ENCODE peak calls at places on chromosomes 11 and 22, in nine cellular contexts. V, T, Z, M, I, N, A, P and Q are unnamed samples.
A peak's percentile ranks its signal among the peaks of the same experiment; 100 is the strongest.

GRCh38 chr11:3949132-3949531 is 93.7 kb downstream of the STIM1 start:
- DNase-seq in T (no peak), N (no peak), Z (no peak), V (no peak), P (peak; percentile 32), M (no peak), I (no peak), A (no peak), Q (peak; percentile 70)

GRCh38 chr22:44196241-44196640 is 15.5 kb downstream of the PARVG start:
- DNase-seq in I (no peak), P (no peak), M (no peak), V (no peak), N (no peak), T (no peak), Z (no peak), A (no peak), Q (no peak)

GRCh38 chr22:28582806-28583205 is 96.8 kb downstream of the TTC28 start:
- DNase-seq in Z (peak; percentile 93), V (peak; percentile 22), P (no peak), A (no peak), I (no peak), M (no peak), T (no peak), N (peak; percentile 73), Q (no peak)

GRCh38 chr11:102427068-102427467 is 25.5 kb downstream of the TMEM123 start:
- DNase-seq in V (peak; percentile 91), A (no peak), T (no peak), I (no peak), N (no peak), P (no peak), M (no peak), Z (no peak), Q (no peak)

GRCh38 chr22:22129387-22129786 is 115.2 kb upstream of the VPREB1 start:
- DNase-seq in T (no peak), V (no peak), A (no peak), N (no peak), P (no peak), Z (no peak), I (no peak), M (no peak), Q (no peak)

GRCh38 chr11:100748153-100748552 is 61.1 kb downstream of the ARHGAP42 start:
- DNase-seq in A (no peak), M (no peak), T (no peak), N (no peak), Z (no peak), V (no peak), P (no peak), I (no peak), Q (no peak)

GRCh38 chr11:26837154-26837553 is 115.3 kb upstream of the SLC5A12 start:
- DNase-seq in P (no peak), V (no peak), I (no peak), T (no peak), Z (no peak), A (no peak), N (no peak), M (no peak), Q (no peak)

GRCh38 chr11:70073881-70074371 is 4.2 kb upstream of the ANO1 start:
- DNase-seq in M (no peak), P (no peak), V (no peak), I (no peak), T (no peak), Z (peak; percentile 72), A (no peak), N (no peak), Q (no peak)

GRCh38 chr11:119029340-119030028 is 1.2 kb downstream of the SLC37A4 start:
- DNase-seq in I (peak; percentile 55), Z (no peak), A (no peak), N (no peak), T (no peak), V (no peak), P (no peak), M (no peak), Q (no peak)

GRCh38 chr11:1156506-1157340 is 1.0 kb upstream of the MUC5AC start:
- DNase-seq in T (no peak), A (no peak), N (no peak), I (peak; percentile 55), P (no peak), M (no peak), V (no peak), Z (no peak), Q (no peak)

GRCh38 chr11:44484211-44484610 is 81.3 kb upstream of the CD82 start:
- DNase-seq in V (peak; percentile 57), I (no peak), A (no peak), Z (peak; percentile 46), T (no peak), N (peak; percentile 33), P (no peak), M (no peak), Q (no peak)

GRCh38 chr11:121321614-121322243 is 29.2 kb downstream of the SC5D start:
- DNase-seq in I (no peak), M (no peak), T (peak; percentile 14), Z (peak; percentile 52), N (peak; percentile 31), V (peak; percentile 43), A (peak; percentile 47), P (no peak), Q (no peak)

GRCh38 chr22:45742866-45743450 is 71.3 kb downstream of the ATXN10 start:
- DNase-seq in N (peak; percentile 85), V (no peak), M (no peak), P (no peak), A (no peak), T (no peak), I (no peak), Z (peak; percentile 63), Q (no peak)

GRCh38 chr11:60947666-60948065 is 4.3 kb downstream of the SLC15A3 start:
- DNase-seq in N (no peak), I (no peak), T (peak; percentile 62), V (no peak), P (no peak), M (no peak), A (no peak), Z (no peak), Q (no peak)

GRCh38 chr11:62025429-62026105 is 58.1 kb upstream of the FTH1 start:
- DNase-seq in I (no peak), P (peak; percentile 46), Z (peak; percentile 96), T (no peak), A (no peak), N (peak; percentile 99), V (peak; percentile 36), M (peak; percentile 23), Q (peak; percentile 88)

GRCh38 chr11:67029146-67029545 is 6.2 kb downstream of the SYT12 start:
- DNase-seq in A (no peak), N (no peak), P (no peak), I (no peak), V (no peak), T (no peak), M (no peak), Z (no peak), Q (no peak)

GRCh38 chr11:47943721-47944554 is 36.4 kb upstream of the PTPRJ start:
- DNase-seq in T (no peak), N (peak; percentile 26), I (no peak), Z (no peak), V (no peak), M (no peak), P (no peak), A (no peak), Q (no peak)

GRCh38 chr11:119474682-119475596 is 52.0 kb upstream of the THY1 start:
- DNase-seq in T (peak; percentile 53), P (peak; percentile 38), Z (peak; percentile 86), I (no peak), V (peak; percentile 76), M (no peak), N (peak; percentile 77), A (peak; percentile 55), Q (peak; percentile 26)

GRCh38 chr11:6587360-6587953 is 16.0 kb downstream of the RRP8 start:
- DNase-seq in Z (no peak), V (no peak), M (no peak), I (no peak), P (no peak), A (no peak), N (no peak), T (no peak), Q (no peak)

GRCh38 chr11:68954970-68955958 is 25.5 kb downstream of the MRGPRD start:
- DNase-seq in Z (no peak), A (no peak), V (no peak), P (no peak), I (no peak), T (no peak), N (peak; percentile 28), M (no peak), Q (no peak)

GRCh38 chr11:120182790-120183491 is 27.9 kb upstream of the OAF start:
- DNase-seq in V (peak; percentile 71), T (no peak), A (no peak), N (no peak), Z (peak; percentile 68), I (peak; percentile 50), P (no peak), M (no peak), Q (no peak)

GRCh38 chr22:22682807-22683667 is 38.6 kb downstream of the GGTLC2 start:
- DNase-seq in M (no peak), I (no peak), Z (peak; percentile 30), V (no peak), A (no peak), P (no peak), T (no peak), N (peak; percentile 62), Q (no peak)

GRCh38 chr22:49242480-49242879 is 585.2 kb downstream of the BRD1 start:
- DNase-seq in I (no peak), Z (no peak), A (no peak), M (no peak), N (no peak), V (no peak), P (no peak), T (no peak), Q (no peak)

GRCh38 chr11:75347781-75348613 is 3.5 kb downstream of the ARRB1 start:
- DNase-seq in V (no peak), N (peak; percentile 91), M (no peak), I (no peak), T (peak; percentile 7), P (no peak), Z (peak; percentile 94), A (peak; percentile 60), Q (no peak)

GRCh38 chr11:8095356-8095755 is 14.3 kb downstream of the TUB start:
- DNase-seq in M (no peak), V (no peak), A (no peak), P (no peak), Z (no peak), I (no peak), T (no peak), N (no peak), Q (no peak)